ENCODE peak calls at places on chromosome 21, in seven cellular contexts. X, W, I, Q, L, V and C are unnamed samples.

GRCh38 chr21:37921091-37921490 is 4.8 kb upstream of the KCNJ6 start:
- DNase-seq in X (no peak), W (no peak), I (no peak), Q (no peak), L (no peak), V (no peak), C (no peak)

GRCh38 chr21:33067045-33067444 is 2.9 kb upstream of the OLIG1 start:
- DNase-seq in X (no peak), W (no peak), I (no peak), Q (no peak), L (no peak), V (no peak), C (no peak)

GRCh38 chr21:42841156-42841915 is 38.0 kb downstream of the WDR4 start:
- DNase-seq in X (no peak), W (no peak), I (no peak), Q (no peak), L (no peak), V (no peak), C (no peak)

GRCh38 chr21:33039542-33039941 is 13.8 kb downstream of the OLIG2 start:
- DNase-seq in X (no peak), W (no peak), I (no peak), Q (no peak), L (no peak), V (no peak), C (no peak)

GRCh38 chr21:15904389-15904788 is 174.6 kb downstream of the USP25 start:
- DNase-seq in X (peak), W (no peak), I (no peak), Q (no peak), L (no peak), V (no peak), C (no peak)

GRCh38 chr21:45846373-45847160 is 135.0 kb upstream of the COL6A1 start:
- DNase-seq in X (no peak), W (no peak), I (no peak), Q (no peak), L (no peak), V (no peak), C (no peak)

GRCh38 chr21:16047857-16048256 is 318.1 kb downstream of the USP25 start:
- DNase-seq in X (no peak), W (no peak), I (no peak), Q (no peak), L (no peak), V (no peak), C (no peak)

GRCh38 chr21:46093668-46094400 is 4.1 kb upstream of the COL6A2 start:
- DNase-seq in X (no peak), W (no peak), I (no peak), Q (no peak), L (no peak), V (no peak), C (no peak)

GRCh38 chr21:26797878-26798456 is 47.2 kb downstream of the ADAMTS1 start:
- DNase-seq in X (no peak), W (no peak), I (no peak), Q (no peak), L (no peak), V (no peak), C (no peak)

GRCh38 chr21:45973475-45974072 is 8.0 kb upstream of the COL6A1 start:
- DNase-seq in X (peak), W (peak), I (peak), Q (peak), L (peak), V (peak), C (peak)

GRCh38 chr21:18832950-18833349 is 429.4 kb upstream of the TMPRSS15 start:
- DNase-seq in X (peak), W (peak), I (peak), Q (peak), L (no peak), V (peak), C (no peak)

GRCh38 chr21:36859744-36860501 is 106.5 kb downstream of the HLCS start:
- DNase-seq in X (peak), W (peak), I (peak), Q (peak), L (peak), V (peak), C (no peak)

GRCh38 chr21:19684328-19684727 is 1280.7 kb upstream of the TMPRSS15 start:
- DNase-seq in X (no peak), W (no peak), I (no peak), Q (no peak), L (no peak), V (no peak), C (no peak)

GRCh38 chr21:26135520-26135919 is 35.0 kb downstream of the APP start:
- DNase-seq in X (no peak), W (no peak), I (no peak), Q (no peak), L (no peak), V (no peak), C (no peak)

GRCh38 chr21:20996421-20997307 is 1.5 kb upstream of the NCAM2 start:
- DNase-seq in X (no peak), W (no peak), I (no peak), Q (no peak), L (no peak), V (no peak), C (no peak)

GRCh38 chr21:37206531-37206930 is 60.6 kb downstream of the VPS26C start:
- DNase-seq in X (no peak), W (no peak), I (no peak), Q (no peak), L (no peak), V (no peak), C (no peak)

GRCh38 chr21:36887983-36888382 is 78.5 kb downstream of the HLCS start:
- DNase-seq in X (no peak), W (no peak), I (no peak), Q (no peak), L (no peak), V (no peak), C (no peak)

GRCh38 chr21:36247316-36247715 is 72.7 kb upstream of the MORC3 start:
- DNase-seq in X (no peak), W (no peak), I (no peak), Q (no peak), L (no peak), V (no peak), C (no peak)

GRCh38 chr21:28215214-28215954 is 777.3 kb downstream of the LTN1 start:
- DNase-seq in X (no peak), W (peak), I (peak), Q (no peak), L (no peak), V (peak), C (no peak)

GRCh38 chr21:46555225-46555617 is 49.7 kb downstream of the S100B start:
- DNase-seq in X (no peak), W (no peak), I (no peak), Q (no peak), L (no peak), V (no peak), C (no peak)

GRCh38 chr21:46153259-46154154 is 1.9 kb downstream of the FTCD start:
- DNase-seq in X (peak), W (peak), I (no peak), Q (peak), L (no peak), V (peak), C (peak)

GRCh38 chr21:33259995-33260394 is 6.2 kb upstream of the IL10RB start:
- DNase-seq in X (no peak), W (no peak), I (no peak), Q (no peak), L (no peak), V (no peak), C (no peak)

GRCh38 chr21:36564647-36565046 is 84.7 kb upstream of the CLDN14 start:
- DNase-seq in X (no peak), W (no peak), I (no peak), Q (no peak), L (no peak), V (no peak), C (no peak)

GRCh38 chr21:26732442-26733221 is 112.6 kb downstream of the ADAMTS1 start:
- DNase-seq in X (peak), W (peak), I (peak), Q (peak), L (no peak), V (peak), C (peak)

GRCh38 chr21:34580181-34580700 is 34.7 kb downstream of the RCAN1 start:
- DNase-seq in X (no peak), W (peak), I (peak), Q (no peak), L (no peak), V (peak), C (no peak)

GRCh38 chr21:34579411-34579810 is 35.5 kb downstream of the RCAN1 start:
- DNase-seq in X (no peak), W (no peak), I (peak), Q (no peak), L (no peak), V (peak), C (no peak)

GRCh38 chr21:34583926-34584563 is 30.9 kb downstream of the RCAN1 start:
- DNase-seq in X (no peak), W (no peak), I (no peak), Q (no peak), L (no peak), V (no peak), C (no peak)

GRCh38 chr21:34582506-34583150 is 32.3 kb downstream of the RCAN1 start:
- DNase-seq in X (peak), W (no peak), I (peak), Q (peak), L (peak), V (peak), C (peak)
- TF ChIP-seq CTCF in X (peak), W (peak), I (peak), Q (no peak), L (peak), V (peak), C (no peak)

DNA sequence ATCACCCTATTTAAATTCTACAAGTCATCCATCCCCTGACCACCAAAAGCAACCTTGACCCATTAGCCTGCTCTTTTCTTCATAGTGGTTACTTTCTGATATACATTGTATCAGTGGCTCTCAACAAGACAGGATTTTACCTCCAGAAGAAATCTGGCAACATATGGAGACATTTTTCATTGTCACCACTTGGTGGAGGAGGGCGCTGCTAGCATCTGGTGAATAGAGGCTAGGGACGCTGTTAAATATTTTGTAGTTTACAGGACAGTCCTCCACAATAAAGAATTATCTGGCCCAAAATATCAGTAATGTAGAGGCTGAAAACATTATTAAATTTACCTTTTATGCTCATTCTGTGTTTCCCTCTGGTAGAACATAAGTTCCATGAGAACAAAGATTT is 6.1 kb downstream of the HSPA13 start:
- DNase-seq in X (no peak), W (no peak), I (no peak), Q (no peak), L (no peak), V (no peak), C (no peak)
- TF ChIP-seq CTCF in X (no peak), W (no peak), I (no peak), Q (no peak), L (no peak), V (no peak), C (no peak)

GRCh38 chr21:41745971-41746743 is 20.7 kb downstream of the RIPK4 start:
- DNase-seq in X (peak), W (no peak), I (no peak), Q (no peak), L (no peak), V (no peak), C (no peak)
- TF ChIP-seq CTCF in X (peak), W (no peak), I (no peak), Q (no peak), L (no peak), V (no peak), C (no peak)

DNA sequence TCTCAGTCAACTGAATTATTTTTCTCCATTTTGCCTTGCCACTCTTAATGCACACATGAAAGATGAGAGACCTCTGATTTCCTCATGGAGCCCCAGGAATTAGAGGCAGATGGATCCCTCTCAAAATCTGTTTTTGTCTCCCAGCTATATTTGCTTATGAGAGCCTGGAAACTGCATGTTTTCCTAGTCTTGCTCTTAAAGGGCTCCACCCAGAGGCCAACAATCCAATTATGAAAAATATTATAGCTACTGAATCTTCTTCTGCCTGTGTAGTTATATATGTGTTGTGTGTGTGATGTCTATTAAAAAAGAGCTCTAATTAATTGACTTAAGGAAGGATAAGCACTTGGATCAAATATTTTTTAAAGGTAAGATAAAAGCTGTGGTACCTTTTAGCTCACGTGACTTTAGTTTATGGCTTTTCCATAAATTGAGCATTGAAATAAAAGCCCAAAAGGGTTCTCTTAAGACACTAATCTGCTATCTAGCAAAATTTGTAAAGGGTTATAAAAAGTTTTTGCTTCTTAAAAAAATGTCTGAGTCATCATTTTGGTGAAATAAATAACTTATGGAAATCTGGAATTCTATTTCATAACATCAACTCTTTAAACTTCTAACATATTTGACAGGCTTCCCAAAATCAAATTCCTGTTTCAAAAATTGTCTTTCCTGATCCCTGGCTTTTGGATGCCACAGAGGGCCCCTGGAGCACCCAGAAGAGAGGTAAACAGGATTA is 31.2 kb upstream of the TSPEAR start:
- DNase-seq in X (peak), W (no peak), I (peak), Q (no peak), L (no peak), V (peak), C (no peak)
- TF ChIP-seq CTCF in X (peak), W (peak), I (peak), Q (no peak), L (no peak), V (peak), C (no peak)

GRCh38 chr21:39456665-39457064 is 4.9 kb downstream of the SH3BGR start:
- DNase-seq in X (no peak), W (no peak), I (peak), Q (no peak), L (no peak), V (peak), C (no peak)
- TF ChIP-seq CTCF in X (peak), W (peak), I (peak), Q (peak), L (no peak), V (peak), C (peak)

DNA sequence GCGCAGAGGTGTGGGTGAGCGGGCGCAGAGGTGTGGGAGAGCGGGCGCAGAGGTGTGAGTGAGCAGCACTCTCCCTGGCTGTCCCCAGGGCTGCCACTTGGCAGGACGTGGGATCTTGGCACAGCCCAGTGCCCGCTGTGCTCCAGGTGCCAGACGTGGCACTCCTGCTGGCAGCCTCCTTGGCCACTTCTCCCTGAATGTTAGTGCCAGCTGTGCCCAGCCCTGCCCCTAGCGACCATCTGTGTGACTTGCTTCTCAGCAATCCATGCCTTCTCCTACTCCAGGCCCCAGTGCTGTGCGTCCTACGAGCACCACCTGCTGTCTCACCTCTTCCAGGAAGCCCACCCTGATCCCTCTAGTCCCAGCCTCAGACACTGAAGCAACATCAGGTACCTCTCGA is 30.5 kb downstream of the KRTAP10-1 start:
- DNase-seq in X (no peak), W (peak), I (no peak), Q (peak), L (no peak), V (peak), C (no peak)
- TF ChIP-seq CTCF in X (no peak), W (peak), I (peak), Q (peak), L (peak), V (peak), C (no peak)

GRCh38 chr21:31476551-31477120 is 132.6 kb upstream of the TIAM1 start:
- DNase-seq in X (no peak), W (no peak), I (no peak), Q (no peak), L (no peak), V (no peak), C (no peak)
- TF ChIP-seq CTCF in X (no peak), W (no peak), I (no peak), Q (no peak), L (no peak), V (no peak), C (no peak)

DNA sequence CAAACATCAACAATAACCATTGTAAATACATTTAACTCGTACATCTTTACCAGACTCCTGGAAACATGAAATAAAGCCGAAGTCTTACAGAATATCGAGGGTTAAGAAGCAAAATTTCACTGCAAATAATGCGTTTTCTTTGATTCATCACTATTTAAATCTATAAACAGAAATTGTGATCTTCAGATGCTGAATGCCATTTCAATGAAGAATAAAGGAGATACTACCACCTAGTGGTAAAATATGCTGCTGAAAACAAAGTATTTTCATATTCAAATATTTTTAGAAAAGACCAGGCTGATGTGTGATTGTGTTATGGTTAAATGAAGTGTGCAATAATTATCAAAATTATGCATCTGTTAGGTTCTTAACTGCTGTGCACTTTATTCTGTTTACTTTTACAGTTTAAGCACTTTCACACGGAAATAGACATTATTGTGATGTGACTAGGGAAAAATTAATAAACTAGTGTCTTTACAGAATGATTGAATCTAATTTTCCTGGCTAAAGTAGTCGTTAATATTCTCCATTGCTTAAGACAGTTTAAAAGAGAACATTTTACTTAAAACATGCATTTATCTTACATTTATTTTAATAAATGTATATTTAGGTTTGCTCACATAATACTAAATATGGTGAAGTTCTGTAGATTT is 1093.1 kb downstream of the MRPL39 start:
- DNase-seq in X (no peak), W (no peak), I (peak), Q (no peak), L (no peak), V (peak), C (no peak)
- TF ChIP-seq CTCF in X (no peak), W (peak), I (peak), Q (no peak), L (peak), V (peak), C (no peak)

DNA sequence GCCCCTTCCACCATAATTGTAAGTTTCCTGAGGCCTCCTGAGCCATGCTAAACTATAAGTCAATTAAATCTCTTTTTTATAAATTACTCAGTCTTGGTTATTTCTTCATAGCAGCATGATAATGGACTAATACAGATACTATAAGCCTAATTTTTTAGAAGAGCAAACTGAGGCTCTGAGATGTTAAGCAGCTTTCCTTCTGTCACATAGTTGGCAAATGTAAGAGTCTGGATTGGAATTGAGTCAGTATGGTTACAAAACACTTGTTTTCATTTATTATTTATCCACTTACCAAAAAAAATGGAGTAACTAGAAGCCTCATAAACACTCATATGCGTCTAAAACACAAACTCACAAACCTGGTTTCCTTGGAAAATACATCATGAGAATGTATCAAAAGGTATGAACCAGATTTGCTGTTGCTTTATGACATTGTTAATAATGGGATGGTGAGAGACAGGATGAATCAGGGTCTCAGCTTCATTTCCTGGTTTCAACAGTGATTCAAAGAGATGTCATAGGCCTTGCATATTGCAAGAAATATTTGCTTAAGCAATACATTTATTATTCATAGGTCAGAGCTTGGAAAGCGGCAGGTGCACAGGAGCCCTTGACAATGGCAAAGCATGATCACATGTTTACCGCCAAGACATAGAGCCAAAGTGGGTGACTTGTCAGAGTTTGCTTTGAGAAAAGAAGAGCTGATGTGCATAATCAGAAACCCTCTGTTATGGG is 221.5 kb downstream of the GRIK1 start:
- DNase-seq in X (no peak), W (no peak), I (peak), Q (no peak), L (no peak), V (peak), C (no peak)
- TF ChIP-seq CTCF in X (no peak), W (no peak), I (no peak), Q (no peak), L (no peak), V (no peak), C (no peak)